ENCODE peak calls at places on chromosomes 7 and 10, in eight cellular contexts. G, A, O, Z, C, H, K and N are unnamed samples.
A peak's percentile ranks its signal among the peaks of the same experiment; 100 is the strongest.

GRCh38 chr7:134364619-134365037 is 47.9 kb upstream of the SLC35B4 start:
- DNase-seq in G (no peak), C (peak; percentile 41), A (no peak), Z (no peak), K (no peak), O (no peak), H (no peak), N (peak; percentile 77)

GRCh38 chr10:32095116-32095733 is 39.0 kb upstream of the KIF5B start:
- DNase-seq in C (no peak), G (no peak), A (no peak), H (no peak), K (no peak), Z (no peak), O (no peak), N (no peak)

GRCh38 chr7:87926581-87927461 is 7.2 kb upstream of the ADAM22 start:
- DNase-seq in G (no peak), A (no peak), K (no peak), C (no peak), O (no peak), Z (no peak), H (no peak), N (peak; percentile 21)

GRCh38 chr10:81730901-81731300 is 144.1 kb upstream of the NRG3 start:
- DNase-seq in G (no peak), H (no peak), A (no peak), Z (no peak), O (no peak), K (no peak), C (no peak), N (no peak)

GRCh38 chr7:6393667-6394056 is 54.1 kb downstream of the DAGLB start:
- DNase-seq in G (peak; percentile 45), O (no peak), H (no peak), C (no peak), Z (no peak), A (no peak), K (no peak), N (no peak)

GRCh38 chr7:98719396-98719795 is 102.3 kb downstream of the NPTX2 start:
- DNase-seq in K (no peak), H (no peak), Z (no peak), O (no peak), G (no peak), C (no peak), A (no peak), N (peak; percentile 11)

GRCh38 chr7:84532196-84532595 is 337.6 kb upstream of the SEMA3A start:
- DNase-seq in O (no peak), H (no peak), Z (no peak), K (no peak), G (no peak), C (no peak), A (no peak), N (no peak)

GRCh38 chr10:64785816-64786215 is 1264.6 kb downstream of the REEP3 start:
- DNase-seq in H (no peak), G (no peak), A (no peak), C (no peak), O (no peak), Z (no peak), K (no peak), N (no peak)

GRCh38 chr10:71840177-71840711 is 10.8 kb downstream of the PSAP start:
- DNase-seq in C (peak; percentile 96), A (peak; percentile 93), K (peak; percentile 83), H (peak; percentile 58), Z (peak; percentile 33), O (peak; percentile 75), G (no peak), N (peak; percentile 88)

GRCh38 chr7:1470901-1471300 is 11.6 kb upstream of the MICALL2 start:
- DNase-seq in C (no peak), Z (no peak), A (no peak), H (no peak), O (no peak), G (no peak), K (no peak), N (no peak)

GRCh38 chr10:113557389-113558321 is 4.8 kb downstream of the HABP2 start:
- DNase-seq in Z (no peak), G (peak; percentile 5), O (no peak), H (no peak), A (peak; percentile 62), C (no peak), K (no peak), N (no peak)

GRCh38 chr7:52410032-52410431 is 625.4 kb upstream of the POM121L12 start:
- DNase-seq in A (no peak), H (no peak), G (no peak), C (no peak), K (no peak), O (no peak), Z (no peak), N (no peak)

GRCh38 chr10:75358835-75359421 is 42.6 kb downstream of the ZNF503 start:
- DNase-seq in Z (no peak), G (no peak), C (peak; percentile 82), K (no peak), A (no peak), H (no peak), O (no peak), N (peak; percentile 94)

GRCh38 chr10:74145133-74145532 is 5.5 kb downstream of the AP3M1 start:
- DNase-seq in O (no peak), C (peak; percentile 89), A (no peak), Z (peak; percentile 17), K (no peak), H (no peak), G (no peak), N (peak; percentile 35)

GRCh38 chr7:18927134-18927533 is 190.3 kb downstream of the TWIST1 start:
- DNase-seq in G (no peak), A (no peak), K (no peak), O (no peak), C (peak; percentile 72), H (no peak), Z (no peak), N (no peak)

GRCh38 chr10:121469797-121470606 is 128.2 kb downstream of the FGFR2 start:
- DNase-seq in H (no peak), Z (peak; percentile 33), O (no peak), A (no peak), C (no peak), G (no peak), K (no peak), N (no peak)

GRCh38 chr7:137001041-137001440 is 132.6 kb downstream of the CHRM2 start:
- DNase-seq in G (no peak), A (no peak), K (no peak), H (no peak), Z (no peak), O (no peak), C (peak; percentile 55), N (no peak)

GRCh38 chr7:33895025-33895804 is 10.1 kb upstream of the BMPER start:
- DNase-seq in O (peak; percentile 91), K (peak; percentile 90), Z (peak; percentile 83), C (peak; percentile 75), A (peak; percentile 81), G (peak; percentile 93), H (peak; percentile 87), N (peak; percentile 77)

GRCh38 chr10:28915989-28916588 is 238.8 kb downstream of the BAMBI start:
- DNase-seq in G (no peak), A (no peak), O (no peak), C (no peak), K (no peak), H (no peak), Z (no peak), N (no peak)

GRCh38 chr7:75716992-75717626 is 21.6 kb downstream of the HIP1 start:
- DNase-seq in C (peak; percentile 83), Z (no peak), G (peak; percentile 11), A (no peak), K (no peak), H (no peak), O (no peak), N (peak; percentile 44)

GRCh38 chr7:75711634-75712494 is 26.9 kb downstream of the HIP1 start:
- DNase-seq in G (peak; percentile 57), O (no peak), K (no peak), H (no peak), A (no peak), Z (no peak), C (peak; percentile 49), N (no peak)

GRCh38 chr7:75711076-75711475 is 27.7 kb downstream of the HIP1 start:
- DNase-seq in H (no peak), C (no peak), A (no peak), K (no peak), O (no peak), G (no peak), Z (no peak), N (no peak)

GRCh38 chr7:75715864-75716263 is 22.9 kb downstream of the HIP1 start:
- DNase-seq in G (no peak), A (no peak), Z (no peak), O (no peak), H (no peak), C (no peak), K (no peak), N (no peak)

GRCh38 chr7:75712517-75713361 is 26.0 kb downstream of the HIP1 start:
- DNase-seq in K (no peak), H (no peak), Z (no peak), G (peak; percentile 9), O (no peak), A (no peak), C (no peak), N (no peak)
- H3K4me3 ChIP-seq in K (no peak overlapping the region), H (no peak overlapping the region), Z (no peak overlapping the region), G (no peak overlapping the region), O (no peak overlapping the region), A (no peak overlapping the region), C (no peak overlapping the region), N (no peak overlapping the region)

GRCh38 chr10:103767756-103768155 is 87.6 kb downstream of the SH3PXD2A start:
- DNase-seq in Z (no peak), G (no peak), K (no peak), C (peak; percentile 33), H (no peak), O (no peak), A (no peak), N (no peak)
- H3K4me1 ChIP-seq in Z (no peaks in the 10 kb centered on the region), G (peaks cover 54% of the 10 kb centered on the region), K (no peaks in the 10 kb centered on the region), C (peaks cover 28% of the 10 kb centered on the region), H (peaks cover 65% of the 10 kb centered on the region), O (peaks cover 40% of the 10 kb centered on the region), A (peaks cover 7% of the 10 kb centered on the region), N (peaks cover 75% of the 10 kb centered on the region)

GRCh38 chr10:132231656-132232552 is 45.2 kb downstream of the DPYSL4 start:
- DNase-seq in A (no peak), O (no peak), H (peak; percentile 10), Z (no peak), K (no peak), G (no peak), C (no peak), N (no peak)
- H3K4me3 ChIP-seq in A (no peak overlapping the region), O (no peak overlapping the region), H (no peak overlapping the region), Z (no peak overlapping the region), K (no peak overlapping the region), G (no peak overlapping the region), C (no peak overlapping the region), N (no peak overlapping the region)

GRCh38 chr10:95277614-95278013 is 13.2 kb downstream of the PDLIM1 start:
- DNase-seq in C (no peak), O (no peak), A (no peak), H (no peak), G (no peak), Z (no peak), K (no peak), N (no peak)

GRCh38 chr10:95280637-95281036 is 10.2 kb downstream of the PDLIM1 start:
- DNase-seq in H (no peak), G (no peak), C (no peak), A (no peak), Z (no peak), K (no peak), O (no peak), N (no peak)

GRCh38 chr10:95278061-95278988 is 12.5 kb downstream of the PDLIM1 start:
- DNase-seq in K (peak; percentile 86), O (peak; percentile 71), A (no peak), C (peak; percentile 73), G (no peak), Z (no peak), H (no peak), N (no peak)

GRCh38 chr10:95281206-95281605 is 9.6 kb downstream of the PDLIM1 start:
- DNase-seq in A (no peak), G (no peak), H (no peak), Z (no peak), O (no peak), K (no peak), C (no peak), N (no peak)

GRCh38 chr10:95279042-95279820 is 11.6 kb downstream of the PDLIM1 start:
- DNase-seq in C (peak; percentile 81), K (no peak), G (no peak), O (no peak), Z (no peak), A (no peak), H (no peak), N (peak; percentile 62)
- H3K4me1 ChIP-seq in C (peaks cover 32% of the 10 kb centered on the region), K (no peaks in the 10 kb centered on the region), G (peaks cover 65% of the 10 kb centered on the region), O (peaks cover 78% of the 10 kb centered on the region), Z (no peaks in the 10 kb centered on the region), A (no peaks in the 10 kb centered on the region), H (peaks cover 83% of the 10 kb centered on the region), N (peaks cover 65% of the 10 kb centered on the region)